ENCODE peak calls at places on chromosome 18, in ten cellular contexts. P, J, U, B, Y, A, W, O, I and G are unnamed samples.

GRCh38 chr18:57922885-57923284 is 119.8 kb upstream of the ATP8B1 start:
- DNase-seq in J (no peak), O (no peak), B (no peak), Y (no peak), A (no peak), W (no peak), I (no peak), U (no peak), P (no peak), G (no peak)

GRCh38 chr18:48771641-48772380 is 179.0 kb downstream of the SMAD7 start:
- DNase-seq in J (no peak), Y (no peak), I (no peak), B (no peak), O (no peak), A (no peak), P (peak; percentile 47), U (no peak), W (no peak), G (no peak)

GRCh38 chr18:23617412-23618009 is 31.2 kb upstream of the NPC1 start:
- DNase-seq in Y (no peak), U (no peak), B (no peak), I (no peak), O (no peak), A (no peak), J (no peak), P (no peak), W (no peak), G (no peak)

GRCh38 chr18:77635858-77636257 is 386.2 kb downstream of the GALR1 start:
- DNase-seq in I (no peak), O (no peak), B (no peak), U (no peak), W (no peak), J (no peak), P (no peak), Y (no peak), A (no peak), G (no peak)

GRCh38 chr18:21638822-21639221 is 26.7 kb downstream of the SNRPD1 start:
- DNase-seq in I (no peak), O (no peak), B (no peak), U (no peak), Y (no peak), W (no peak), J (no peak), P (no peak), A (no peak), G (no peak)

GRCh38 chr18:54880706-54881105 is 52.4 kb downstream of the RAB27B start:
- DNase-seq in I (no peak), A (peak; percentile 68), U (no peak), B (no peak), J (no peak), Y (no peak), W (no peak), O (no peak), P (no peak), G (no peak)

GRCh38 chr18:8140841-8141501 is 468.3 kb upstream of the RAB12 start:
- DNase-seq in A (peak; percentile 77), Y (no peak), W (no peak), B (no peak), U (peak; percentile 78), J (no peak), I (no peak), O (no peak), P (peak; percentile 30), G (peak; percentile 33)

GRCh38 chr18:8699126-8699525 is 6.2 kb upstream of the MTCL1 start:
- DNase-seq in U (no peak), Y (no peak), A (no peak), P (no peak), J (no peak), O (no peak), W (no peak), B (no peak), I (no peak), G (no peak)

GRCh38 chr18:79199691-79200374 is 130.6 kb downstream of the ATP9B start:
- DNase-seq in Y (no peak), B (no peak), O (no peak), J (no peak), P (no peak), A (no peak), U (no peak), W (peak; percentile 14), I (no peak), G (no peak)

GRCh38 chr18:8706981-8707940 is 1.9 kb downstream of the MTCL1 start:
- DNase-seq in J (no peak), Y (no peak), W (peak; percentile 14), P (peak; percentile 23), B (peak; percentile 67), O (peak; percentile 23), U (peak; percentile 51), A (peak; percentile 89), I (peak; percentile 50), G (no peak)

GRCh38 chr18:79871026-79871390 is 73.3 kb downstream of the KCNG2 start:
- DNase-seq in P (no peak), Y (no peak), O (no peak), B (no peak), J (no peak), W (no peak), U (no peak), I (no peak), A (peak; percentile 46), G (peak; percentile 8)

GRCh38 chr18:42268186-42268725 is 313.2 kb downstream of the PIK3C3 start:
- DNase-seq in W (no peak), Y (no peak), O (no peak), A (no peak), J (no peak), B (no peak), I (no peak), P (no peak), U (no peak), G (no peak)

GRCh38 chr18:44592639-44593038 is 88.0 kb upstream of the SETBP1 start:
- DNase-seq in B (no peak), A (peak; percentile 81), O (no peak), Y (no peak), J (no peak), U (no peak), I (no peak), W (no peak), P (peak; percentile 13), G (no peak)

GRCh38 chr18:10928971-10929373 is 220.4 kb downstream of the PIEZO2 start:
- DNase-seq in O (no peak), J (no peak), B (no peak), A (no peak), P (no peak), W (no peak), Y (no peak), U (no peak), I (no peak), G (no peak)

GRCh38 chr18:12066910-12067511 is 26.6 kb upstream of the ANKRD62 start:
- DNase-seq in P (no peak), W (no peak), Y (no peak), B (no peak), U (no peak), O (no peak), I (no peak), A (no peak), J (no peak), G (no peak)

GRCh38 chr18:41227993-41228392 is 727.0 kb upstream of the PIK3C3 start:
- DNase-seq in J (no peak), O (no peak), U (no peak), P (no peak), W (no peak), A (no peak), I (no peak), B (no peak), Y (no peak), G (no peak)

GRCh38 chr18:36693931-36694661 is 134.7 kb downstream of the TPGS2 start:
- DNase-seq in J (no peak), P (no peak), B (no peak), A (no peak), W (no peak), I (no peak), O (peak; percentile 94), Y (no peak), U (no peak), G (no peak)

GRCh38 chr18:74256190-74256589 is 35.6 kb downstream of the CYB5A start:
- DNase-seq in Y (no peak), B (no peak), U (no peak), I (no peak), O (no peak), J (no peak), A (peak; percentile 71), W (no peak), P (peak; percentile 35), G (no peak)

GRCh38 chr18:76445275-76445674 is 49.8 kb downstream of the ZNF516 start:
- DNase-seq in U (peak; percentile 59), P (no peak), Y (no peak), A (no peak), B (no peak), O (no peak), W (no peak), J (no peak), I (no peak), G (no peak)